ENCODE peak calls at places on chromosomes 7 and 10, in eight cellular contexts. K, M, T, G, L, J, U and I are unnamed samples.

GRCh38 chr10:78402636-78403035 is 369.0 kb downstream of the RPS24 start:
- DNase-seq in K (no peak), M (no peak), T (no peak), G (no peak), L (no peak), J (no peak), U (no peak), I (no peak)

GRCh38 chr7:139782932-139783331 is 5.1 kb upstream of the HIPK2 start:
- DNase-seq in K (no peak), M (no peak), T (no peak), G (no peak), L (no peak), J (no peak), U (no peak), I (no peak)

GRCh38 chr7:36651404-36651803 is 72.9 kb downstream of the AOAH start:
- DNase-seq in K (no peak), M (peak), T (no peak), G (peak), L (peak), J (no peak), U (no peak), I (no peak)

GRCh38 chr10:80526742-80527141 is 11.0 kb upstream of the SH2D4B start:
- DNase-seq in K (no peak), M (no peak), T (peak), G (no peak), L (no peak), J (no peak), U (no peak), I (no peak)

GRCh38 chr7:150784120-150784736 is 15.9 kb downstream of the TMEM176B start:
- DNase-seq in K (no peak), M (no peak), T (no peak), G (no peak), L (no peak), J (no peak), U (no peak), I (peak)

GRCh38 chr10:31604141-31604540 is 285.1 kb downstream of the ZEB1 start:
- DNase-seq in K (peak), M (peak), T (no peak), G (no peak), L (peak), J (no peak), U (no peak), I (peak)

GRCh38 chr7:19773361-19773760 is at the start of gene TMEM196:
- DNase-seq in K (no peak), M (no peak), T (no peak), G (no peak), L (no peak), J (peak), U (no peak), I (no peak)

GRCh38 chr7:151088856-151089699 is 2.8 kb downstream of the AGAP3 start:
- DNase-seq in K (no peak), M (peak), T (no peak), G (no peak), L (no peak), J (no peak), U (no peak), I (peak)

GRCh38 chr10:93106631-93107072 is 33.0 kb downstream of the CYP26A1 start:
- DNase-seq in K (no peak), M (peak), T (no peak), G (no peak), L (peak), J (no peak), U (no peak), I (no peak)

GRCh38 chr7:114822131-114822530 is 99.8 kb upstream of the MDFIC start:
- DNase-seq in K (no peak), M (no peak), T (no peak), G (no peak), L (no peak), J (no peak), U (no peak), I (no peak)

GRCh38 chr10:132591166-132591971 is 53.8 kb downstream of the INPP5A start:
- DNase-seq in K (no peak), M (peak), T (no peak), G (no peak), L (no peak), J (no peak), U (no peak), I (no peak)

GRCh38 chr7:14762552-14762951 is 140.0 kb downstream of the DGKB start:
- DNase-seq in K (no peak), M (no peak), T (no peak), G (no peak), L (no peak), J (no peak), U (no peak), I (no peak)

GRCh38 chr10:93816123-93816747 is 58.5 kb downstream of the LGI1 start:
- DNase-seq in K (peak), M (peak), T (no peak), G (peak), L (peak), J (peak), U (peak), I (no peak)

GRCh38 chr10:124534231-124534798 is 72.7 kb downstream of the LHPP start:
- DNase-seq in K (no peak), M (peak), T (no peak), G (no peak), L (no peak), J (no peak), U (no peak), I (no peak)

GRCh38 chr10:26367771-26368170 is 70.4 kb upstream of the APBB1IP start:
- DNase-seq in K (peak), M (peak), T (peak), G (peak), L (peak), J (no peak), U (peak), I (peak)

GRCh38 chr10:71296086-71296485 is 23.0 kb upstream of the SLC29A3 start:
- DNase-seq in K (no peak), M (no peak), T (no peak), G (no peak), L (no peak), J (no peak), U (no peak), I (no peak)

GRCh38 chr7:108202743-108203142 is 72.6 kb upstream of the LAMB4 start:
- DNase-seq in K (no peak), M (no peak), T (no peak), G (no peak), L (no peak), J (no peak), U (no peak), I (no peak)

GRCh38 chr10:112951349-112952281 is 1.6 kb downstream of the TCF7L2 start:
- DNase-seq in K (no peak), M (peak), T (peak), G (peak), L (no peak), J (peak), U (no peak), I (no peak)

GRCh38 chr7:26617066-26617465 is 247.3 kb downstream of the SKAP2 start:
- DNase-seq in K (no peak), M (no peak), T (no peak), G (no peak), L (no peak), J (no peak), U (no peak), I (no peak)

GRCh38 chr7:101140339-101140699 is 13.4 kb downstream of the SERPINE1 start:
- DNase-seq in K (no peak), M (peak), T (no peak), G (no peak), L (no peak), J (no peak), U (no peak), I (no peak)

GRCh38 chr10:21048086-21048485 is 151.0 kb upstream of the NEBL start:
- DNase-seq in K (no peak), M (peak), T (no peak), G (no peak), L (no peak), J (no peak), U (no peak), I (no peak)

GRCh38 chr7:95394370-95394769 is 1.8 kb downstream of the PON3 start:
- DNase-seq in K (no peak), M (no peak), T (no peak), G (no peak), L (no peak), J (no peak), U (no peak), I (no peak)

GRCh38 chr10:5512881-5513698 is 11.7 kb upstream of the CALML3 start:
- DNase-seq in K (no peak), M (no peak), T (no peak), G (no peak), L (no peak), J (peak), U (no peak), I (no peak)

GRCh38 chr10:119644215-119644826 is 6.9 kb upstream of the BAG3 start:
- DNase-seq in K (no peak), M (no peak), T (no peak), G (no peak), L (no peak), J (peak), U (no peak), I (no peak)

GRCh38 chr10:11162828-11163599 is 145.3 kb downstream of the CELF2 start:
- DNase-seq in K (no peak), M (peak), T (peak), G (no peak), L (no peak), J (peak), U (no peak), I (no peak)

GRCh38 chr7:122989041-122989440 is 6.5 kb downstream of the TAS2R16 start:
- DNase-seq in K (no peak), M (no peak), T (no peak), G (no peak), L (no peak), J (no peak), U (no peak), I (no peak)

GRCh38 chr7:50599385-50599784 is 34.2 kb upstream of the DDC start:
- DNase-seq in K (no peak), M (no peak), T (no peak), G (no peak), L (no peak), J (peak), U (no peak), I (no peak)

GRCh38 chr10:70542565-70542938 is 60.0 kb downstream of the PRF1 start:
- DNase-seq in K (no peak), M (peak), T (no peak), G (no peak), L (no peak), J (no peak), U (no peak), I (no peak)

GRCh38 chr7:29327455-29327854 is 132.9 kb downstream of the CHN2 start:
- DNase-seq in K (no peak), M (no peak), T (no peak), G (no peak), L (no peak), J (no peak), U (no peak), I (no peak)

GRCh38 chr7:2546776-2547586 is 8.3 kb downstream of the BRAT1 start:
- DNase-seq in K (no peak), M (no peak), T (no peak), G (no peak), L (no peak), J (no peak), U (no peak), I (no peak)

GRCh38 chr7:135917721-135918120 is 59.4 kb downstream of the MTPN start:
- DNase-seq in K (no peak), M (no peak), T (no peak), G (no peak), L (no peak), J (no peak), U (no peak), I (no peak)

GRCh38 chr7:66255533-66256100 is 50.5 kb downstream of the TPST1 start:
- DNase-seq in K (no peak), M (peak), T (no peak), G (no peak), L (peak), J (no peak), U (peak), I (no peak)

GRCh38 chr10:58414270-58415041 is 29.2 kb downstream of the TFAM start:
- DNase-seq in K (peak), M (peak), T (no peak), G (peak), L (no peak), J (no peak), U (peak), I (peak)

GRCh38 chr10:116561026-116561425 is 15.3 kb downstream of the PNLIP start:
- DNase-seq in K (no peak), M (no peak), T (no peak), G (no peak), L (no peak), J (no peak), U (no peak), I (no peak)

GRCh38 chr10:116775488-116776400 is 33.4 kb upstream of the HSPA12A start:
- DNase-seq in K (no peak), M (no peak), T (no peak), G (no peak), L (no peak), J (no peak), U (no peak), I (no peak)